ENCODE peak calls at places on chromosomes 3 and 15, in four cellular contexts. One of them, this sample, is unnamed.

GRCh38 chr3:104892044-104892443 is 474.7 kb upstream of the ALCAM start:
- DNase-seq in RWPE1: no peak
- DNase-seq in endothelial cell: no peak
- DNase-seq in cardiac muscle cell: no peak
- DNase-seq in this sample: no peak

GRCh38 chr15:89129123-89129815 is 41.0 kb downstream of the ABHD2 start:
- DNase-seq in endothelial cell: peak
- DNase-seq in cardiac muscle cell: peak
- DNase-seq in RWPE1: no peak
- DNase-seq in this sample: peak

GRCh38 chr3:73580343-73580742 is 44.4 kb downstream of the PDZRN3 start:
- DNase-seq in endothelial cell: no peak
- DNase-seq in cardiac muscle cell: peak
- DNase-seq in RWPE1: peak
- DNase-seq in this sample: no peak

GRCh38 chr15:96564546-96564945 is 234.0 kb downstream of the NR2F2 start:
- DNase-seq in RWPE1: no peak
- DNase-seq in cardiac muscle cell: no peak
- DNase-seq in endothelial cell: no peak
- DNase-seq in this sample: no peak

GRCh38 chr3:157447026-157447694 is 10.5 kb downstream of the PTX3 start:
- DNase-seq in endothelial cell: no peak
- DNase-seq in cardiac muscle cell: peak
- DNase-seq in RWPE1: peak
- DNase-seq in this sample: no peak

GRCh38 chr3:168272343-168272984 is 176.7 kb upstream of the GOLIM4 start:
- DNase-seq in RWPE1: no peak
- DNase-seq in cardiac muscle cell: peak
- DNase-seq in endothelial cell: no peak
- DNase-seq in this sample: no peak

GRCh38 chr3:17013571-17013970 is 128.8 kb downstream of the PLCL2 start:
- DNase-seq in cardiac muscle cell: no peak
- DNase-seq in endothelial cell: no peak
- DNase-seq in RWPE1: no peak
- DNase-seq in this sample: no peak

GRCh38 chr3:12986521-12986920 is 86.7 kb downstream of the IQSEC1 start:
- DNase-seq in cardiac muscle cell: no peak
- DNase-seq in endothelial cell: no peak
- DNase-seq in RWPE1: no peak
- DNase-seq in this sample: no peak

GRCh38 chr15:38134252-38134651 is 118.4 kb upstream of the SPRED1 start:
- DNase-seq in cardiac muscle cell: no peak
- DNase-seq in endothelial cell: no peak
- DNase-seq in RWPE1: no peak
- DNase-seq in this sample: no peak

GRCh38 chr3:50365080-50365841 is 5.9 kb upstream of the TMEM115 start:
- DNase-seq in RWPE1: peak
- DNase-seq in cardiac muscle cell: peak
- DNase-seq in endothelial cell: peak
- DNase-seq in this sample: peak

GRCh38 chr3:156449712-156450574 is 105.0 kb downstream of the SSR3 start:
- DNase-seq in cardiac muscle cell: peak
- DNase-seq in RWPE1: peak
- DNase-seq in endothelial cell: peak
- DNase-seq in this sample: no peak

GRCh38 chr3:171566803-171567422 is 106.7 kb upstream of the TNIK start:
- DNase-seq in cardiac muscle cell: peak
- DNase-seq in RWPE1: peak
- DNase-seq in endothelial cell: no peak
- DNase-seq in this sample: no peak

GRCh38 chr3:171565671-171566070 is 105.5 kb upstream of the TNIK start:
- DNase-seq in RWPE1: no peak
- DNase-seq in cardiac muscle cell: peak
- DNase-seq in endothelial cell: no peak
- DNase-seq in this sample: no peak

GRCh38 chr3:171565133-171565532 is 104.9 kb upstream of the TNIK start:
- DNase-seq in endothelial cell: no peak
- DNase-seq in RWPE1: no peak
- DNase-seq in cardiac muscle cell: no peak
- DNase-seq in this sample: no peak

GRCh38 chr3:171564723-171565122 is 104.5 kb upstream of the TNIK start:
- DNase-seq in cardiac muscle cell: no peak
- DNase-seq in endothelial cell: no peak
- DNase-seq in RWPE1: no peak
- DNase-seq in this sample: no peak

GRCh38 chr3:171569571-171570132 is 109.4 kb upstream of the TNIK start:
- DNase-seq in cardiac muscle cell: no peak
- DNase-seq in endothelial cell: no peak
- DNase-seq in RWPE1: no peak
- DNase-seq in this sample: no peak
- TF ChIP-seq CTCF in cardiac muscle cell: no peak
- TF ChIP-seq CTCF in endothelial cell: no peak
- TF ChIP-seq CTCF in RWPE1: no peak
- TF ChIP-seq CTCF in this sample: no peak

DNA sequence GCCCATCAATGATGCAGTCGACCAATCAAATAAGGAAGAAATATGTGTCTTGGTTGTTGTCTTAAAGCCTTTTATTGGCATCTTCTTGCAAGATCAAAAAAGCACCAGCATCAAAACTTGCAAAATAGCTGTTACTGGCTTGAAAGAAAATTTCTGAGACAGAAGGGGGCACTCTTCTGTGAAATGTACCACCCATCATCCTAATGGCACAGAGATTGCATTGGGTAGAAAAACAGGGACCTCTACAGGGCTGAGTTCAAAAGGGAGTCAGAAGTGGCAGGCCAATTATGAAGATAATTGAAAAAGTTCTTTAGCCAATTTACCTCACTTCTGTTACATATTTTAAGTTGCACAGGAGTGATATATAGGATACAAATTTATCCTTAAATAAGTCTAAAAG is 122.3 kb upstream of the GPR149 start:
- DNase-seq in cardiac muscle cell: no peak
- DNase-seq in RWPE1: no peak
- DNase-seq in endothelial cell: peak
- DNase-seq in this sample: no peak
- TF ChIP-seq CTCF in cardiac muscle cell: no peak
- TF ChIP-seq CTCF in RWPE1: no peak
- TF ChIP-seq CTCF in endothelial cell: no peak
- TF ChIP-seq CTCF in this sample: no peak

DNA sequence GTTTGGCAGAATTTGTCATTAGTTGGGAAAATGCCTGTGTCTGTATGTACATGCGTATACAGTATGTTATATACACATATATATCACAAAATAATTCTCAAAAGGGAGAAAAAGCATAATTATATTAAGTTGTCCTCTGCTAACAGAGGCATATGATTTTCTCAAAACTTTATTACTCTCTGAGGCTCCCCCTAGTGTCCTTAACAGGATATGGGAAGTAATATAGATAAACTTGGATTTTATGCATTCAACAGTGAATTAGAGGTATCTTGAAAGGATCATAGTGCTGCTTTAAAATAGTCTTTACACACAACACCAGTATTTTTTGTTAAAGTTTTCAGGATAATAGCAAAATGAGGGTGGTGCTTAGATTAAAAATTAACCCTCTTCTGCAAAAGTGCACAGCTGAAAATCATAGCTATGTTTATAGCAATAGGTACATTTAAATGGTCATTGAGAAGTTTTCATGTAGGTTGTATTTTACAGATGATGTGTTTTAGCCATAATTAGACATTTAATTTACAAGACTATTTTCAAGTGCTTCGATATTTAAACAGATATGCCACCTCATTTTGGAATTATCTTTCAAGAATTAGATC is 454.0 kb upstream of the ROBO2 start:
- DNase-seq in RWPE1: peak
- DNase-seq in cardiac muscle cell: peak
- DNase-seq in endothelial cell: no peak
- DNase-seq in this sample: no peak
- TF ChIP-seq CTCF in RWPE1: peak
- TF ChIP-seq CTCF in cardiac muscle cell: peak
- TF ChIP-seq CTCF in endothelial cell: peak
- TF ChIP-seq CTCF in this sample: peak

GRCh38 chr3:179653106-179653776 is 401 bp downstream of the USP13 start:
- DNase-seq in cardiac muscle cell: peak
- DNase-seq in endothelial cell: peak
- DNase-seq in RWPE1: peak
- DNase-seq in this sample: peak
- TF ChIP-seq CTCF in cardiac muscle cell: no peak
- TF ChIP-seq CTCF in endothelial cell: no peak
- TF ChIP-seq CTCF in RWPE1: no peak
- TF ChIP-seq CTCF in this sample: no peak

DNA sequence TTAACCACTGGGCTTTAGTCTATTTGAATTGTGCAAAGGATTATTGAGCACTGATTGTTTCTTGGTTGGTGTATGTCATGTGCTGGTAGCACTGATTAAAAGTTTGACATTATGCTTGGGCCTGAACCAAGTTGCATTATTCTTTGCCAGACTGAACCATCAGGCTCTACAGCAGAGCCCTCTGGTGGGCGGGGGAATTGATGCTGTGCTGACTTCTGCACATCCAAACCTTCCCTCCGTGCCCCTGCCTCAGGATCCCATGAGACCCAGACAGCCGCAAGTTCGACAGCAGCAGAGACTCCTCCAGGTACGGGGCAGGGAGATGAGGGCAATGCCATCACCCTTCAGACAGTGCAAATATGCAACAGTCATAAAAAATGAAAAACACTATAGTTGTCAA is 28.4 kb upstream of the P2RY12 start:
- DNase-seq in cardiac muscle cell: no peak
- DNase-seq in endothelial cell: peak
- DNase-seq in RWPE1: no peak
- DNase-seq in this sample: no peak
- TF ChIP-seq CTCF in cardiac muscle cell: no peak
- TF ChIP-seq CTCF in endothelial cell: no peak
- TF ChIP-seq CTCF in RWPE1: no peak
- TF ChIP-seq CTCF in this sample: no peak